ENCODE peak calls at places on chromosomes 13 and 19, in nine cellular contexts. W is pancreas; Y is HT-29; Q is lower leg skin; L is stimulated activated naive CD8-positive, alpha-beta T cell treated with anti-CD3 and anti-CD28 coated beads, Interleukin-15, Interleukin-2, amounts not matched to agents 100 U/mL and 50 U/mL, for 24 hours; U is left cardiac atrium; M is activated CD4-positive, alpha-beta T cell treated with anti-CD3 and anti-CD28 coated beads, Interleukin-2, amount 50 U/mL, for 1 hour; G is right atrium auricular region; H is tibial artery. C is an unnamed sample.

GRCh38 chr13:81487151-81487550 is 1146.2 kb upstream of the SPRY2 start:
- DNase-seq in G (no peak), H (no peak), Q (no peak), L (no peak), Y (peak), U (no peak), M (no peak), W (no peak), C (no peak)

GRCh38 chr13:80196756-80197155 is 144.2 kb downstream of the SPRY2 start:
- DNase-seq in M (no peak), Y (no peak), W (no peak), H (no peak), Q (no peak), U (no peak), G (no peak), L (no peak), C (no peak)

GRCh38 chr13:49450105-49450819 is 6.2 kb downstream of the SETDB2 start:
- DNase-seq in M (no peak), G (no peak), Y (no peak), Q (no peak), U (no peak), L (no peak), W (no peak), H (no peak), C (no peak)

GRCh38 chr13:41060723-41061074 is 610 bp upstream of the WBP4 start:
- DNase-seq in Y (no peak), G (peak), H (peak), M (peak), W (peak), Q (peak), L (peak), U (peak), C (peak)

GRCh38 chr19:46559203-46559602 is 41.9 kb upstream of the CALM3 start:
- DNase-seq in Q (no peak), L (no peak), Y (no peak), M (no peak), W (no peak), U (no peak), G (no peak), H (no peak), C (no peak)

GRCh38 chr19:35257113-35257461 is 8.3 kb downstream of the LSR start:
- DNase-seq in Y (no peak), L (no peak), H (no peak), M (no peak), U (no peak), W (peak), G (peak), Q (peak), C (no peak)

GRCh38 chr13:99926014-99926731 is 45.4 kb downstream of the ZIC5 start:
- DNase-seq in Y (peak), L (no peak), Q (no peak), W (peak), H (no peak), M (no peak), G (no peak), U (no peak), C (peak)

GRCh38 chr13:80814541-80814940 is 473.6 kb upstream of the SPRY2 start:
- DNase-seq in Q (no peak), U (no peak), G (no peak), H (no peak), L (no peak), M (no peak), W (no peak), Y (no peak), C (no peak)

GRCh38 chr13:40665754-40666057 is 735 bp downstream of the FOXO1 start:
- DNase-seq in U (no peak), M (peak), G (no peak), Y (no peak), Q (no peak), W (no peak), H (no peak), L (peak), C (no peak)

GRCh38 chr13:48859168-48860105 is 116.3 kb upstream of the FNDC3A start:
- DNase-seq in U (no peak), W (no peak), H (no peak), L (no peak), G (no peak), Q (no peak), Y (no peak), M (no peak), C (no peak)

GRCh38 chr19:32543107-32543900 is 37.7 kb upstream of the PDCD5 start:
- DNase-seq in L (no peak), M (no peak), W (no peak), U (no peak), G (no peak), Q (peak), Y (no peak), H (no peak), C (no peak)

GRCh38 chr19:46714523-46715106 is 2.3 kb downstream of the PRKD2 start:
- DNase-seq in Q (no peak), U (no peak), Y (peak), L (peak), W (no peak), G (no peak), M (peak), H (no peak), C (no peak)

GRCh38 chr13:48728226-48728625 is 74.5 kb downstream of the CYSLTR2 start:
- DNase-seq in H (no peak), W (no peak), G (no peak), L (no peak), M (no peak), Y (no peak), Q (no peak), U (no peak), C (no peak)

GRCh38 chr19:8526345-8527062 is 12.5 kb upstream of the ZNF414 start:
- DNase-seq in G (peak), M (no peak), Q (peak), W (peak), H (peak), Y (peak), U (peak), L (no peak), C (peak)

GRCh38 chr13:75194717-75195116 is 287.3 kb downstream of the TBC1D4 start:
- DNase-seq in U (no peak), M (no peak), W (no peak), Y (no peak), G (no peak), Q (no peak), H (peak), L (no peak), C (no peak)

GRCh38 chr13:105579821-105580707 is 955.4 kb downstream of the EFNB2 start:
- DNase-seq in H (no peak), L (no peak), M (no peak), Y (peak), Q (no peak), G (no peak), U (no peak), W (no peak), C (no peak)

GRCh38 chr13:79237981-79238380 is 168.1 kb downstream of the RBM26 start:
- DNase-seq in H (no peak), Y (no peak), U (no peak), Q (no peak), L (no peak), M (no peak), G (no peak), W (no peak), C (no peak)

GRCh38 chr19:5440299-5440698 is 14.9 kb upstream of the ZNRF4 start:
- DNase-seq in L (no peak), M (no peak), Y (no peak), Q (no peak), G (no peak), W (no peak), U (no peak), H (no peak), C (no peak)

GRCh38 chr19:5949792-5950305 is 28.1 kb downstream of the RANBP3 start:
- DNase-seq in M (peak), H (no peak), Q (no peak), W (no peak), G (no peak), Y (no peak), L (peak), U (peak), C (no peak)

GRCh38 chr13:36088001-36088400 is 43.2 kb downstream of the DCLK1 start:
- DNase-seq in Q (no peak), L (no peak), H (no peak), Y (no peak), U (no peak), G (no peak), M (no peak), W (no peak), C (no peak)

GRCh38 chr13:112892759-112893569 is 76.0 kb upstream of the MCF2L start:
- DNase-seq in W (peak), H (no peak), L (no peak), U (peak), Q (no peak), G (no peak), M (no peak), Y (peak), C (no peak)

GRCh38 chr13:80604094-80604493 is 263.2 kb upstream of the SPRY2 start:
- DNase-seq in G (no peak), H (no peak), Q (no peak), U (no peak), M (no peak), L (no peak), W (no peak), Y (no peak), C (no peak)

GRCh38 chr19:18373892-18374629 is 11.9 kb upstream of the GDF15 start:
- DNase-seq in Q (peak), H (peak), W (peak), G (peak), U (peak), M (peak), L (peak), Y (peak), C (peak)

GRCh38 chr13:110150384-110151091 is 156.4 kb downstream of the COL4A1 start:
- DNase-seq in H (no peak), M (no peak), U (no peak), G (peak), Q (peak), W (no peak), L (no peak), Y (no peak), C (no peak)

GRCh38 chr19:38665950-38666661 is 18.7 kb downstream of the ACTN4 start:
- DNase-seq in L (no peak), H (peak), G (peak), Q (peak), M (no peak), U (peak), Y (peak), W (no peak), C (peak)

GRCh38 chr19:17931532-17932191 is 1.2 kb upstream of the CCDC124 start:
- DNase-seq in M (no peak), W (no peak), Q (no peak), Y (no peak), L (peak), G (no peak), U (no peak), H (no peak), C (no peak)

GRCh38 chr19:29516821-29517395 is 8.9 kb upstream of the VSTM2B start:
- DNase-seq in H (no peak), M (no peak), Y (no peak), G (no peak), W (no peak), L (no peak), Q (no peak), U (no peak), C (no peak)

GRCh38 chr13:35699805-35700204 is 223.3 kb upstream of the MAB21L1 start:
- DNase-seq in H (peak), G (no peak), Q (peak), U (peak), M (no peak), W (no peak), Y (no peak), L (no peak), C (no peak)

GRCh38 chr13:24644051-24644450 is 36.2 kb upstream of the ATP12A start:
- DNase-seq in H (no peak), G (no peak), W (no peak), Y (no peak), M (no peak), U (no peak), Q (no peak), L (no peak), C (no peak)

GRCh38 chr13:89678722-89679121 is 1668.8 kb upstream of the MIR17HG start:
- DNase-seq in W (no peak), Q (no peak), G (no peak), L (no peak), H (no peak), U (no peak), Y (no peak), M (no peak), C (no peak)

GRCh38 chr19:6774821-6775707 is 2.6 kb downstream of the VAV1 start:
- DNase-seq in G (no peak), Y (no peak), L (no peak), H (peak), M (no peak), Q (no peak), W (no peak), U (no peak), C (no peak)

GRCh38 chr19:42497492-42498226 is 30.6 kb downstream of the CEACAM1 start:
- DNase-seq in W (no peak), H (no peak), U (no peak), G (no peak), Q (no peak), M (no peak), L (no peak), Y (peak), C (no peak)

GRCh38 chr19:13165091-13165997 is 15.1 kb downstream of the IER2 start:
- DNase-seq in Y (no peak), L (no peak), H (no peak), G (no peak), M (no peak), Q (no peak), U (no peak), W (no peak), C (no peak)

C was measured in ureter.